ENCODE peak calls at places on chromosomes 12 and 14, in six cellular contexts. R, G, E, Q, I and J are unnamed samples.

GRCh38 chr14:98925362-98926040 is 346.5 kb downstream of the BCL11B start:
- DNase-seq in R (peak; percentile 28), G (no peak), E (no peak), Q (no peak), I (no peak), J (no peak)

GRCh38 chr14:62082779-62083178 is 320.6 kb downstream of the SNAPC1 start:
- DNase-seq in R (no peak), G (no peak), E (no peak), Q (no peak), I (no peak), J (no peak)

GRCh38 chr12:31944299-31944698 is 14.9 kb upstream of the RESF1 start:
- DNase-seq in R (no peak), G (no peak), E (no peak), Q (no peak), I (no peak), J (no peak)

GRCh38 chr14:96065661-96066459 is 26.7 kb downstream of the C14orf132 start:
- DNase-seq in R (no peak), G (no peak), E (no peak), Q (peak; percentile 24), I (no peak), J (peak; percentile 28)

GRCh38 chr12:131896811-131897270 is 2.4 kb downstream of the ULK1 start:
- DNase-seq in R (no peak), G (no peak), E (no peak), Q (no peak), I (no peak), J (no peak)

GRCh38 chr12:132493482-132494178 is 3.7 kb downstream of the FBRSL1 start:
- DNase-seq in R (no peak), G (no peak), E (no peak), Q (no peak), I (no peak), J (no peak)

GRCh38 chr12:33818313-33818712 is 204.0 kb upstream of the ALG10 start:
- DNase-seq in R (no peak), G (no peak), E (no peak), Q (no peak), I (no peak), J (no peak)

GRCh38 chr12:50088577-50089335 is 3.6 kb downstream of the SMARCD1 start:
- DNase-seq in R (no peak), G (no peak), E (no peak), Q (no peak), I (peak; percentile 39), J (no peak)

GRCh38 chr12:4809449-4810218 is 89.4 kb downstream of the GALNT8 start:
- DNase-seq in R (no peak), G (no peak), E (no peak), Q (no peak), I (no peak), J (no peak)

GRCh38 chr14:100341301-100342031 is 18.3 kb downstream of the SLC25A47 start:
- DNase-seq in R (no peak), G (peak; percentile 24), E (no peak), Q (peak; percentile 57), I (peak; percentile 41), J (no peak)

GRCh38 chr14:103001651-103002396 is 55.5 kb downstream of the CDC42BPB start:
- DNase-seq in R (no peak), G (no peak), E (peak; percentile 27), Q (no peak), I (no peak), J (no peak)

GRCh38 chr12:17640615-17641014 is 449.4 kb downstream of the RERGL start:
- DNase-seq in R (no peak), G (no peak), E (no peak), Q (no peak), I (no peak), J (no peak)

DNA sequence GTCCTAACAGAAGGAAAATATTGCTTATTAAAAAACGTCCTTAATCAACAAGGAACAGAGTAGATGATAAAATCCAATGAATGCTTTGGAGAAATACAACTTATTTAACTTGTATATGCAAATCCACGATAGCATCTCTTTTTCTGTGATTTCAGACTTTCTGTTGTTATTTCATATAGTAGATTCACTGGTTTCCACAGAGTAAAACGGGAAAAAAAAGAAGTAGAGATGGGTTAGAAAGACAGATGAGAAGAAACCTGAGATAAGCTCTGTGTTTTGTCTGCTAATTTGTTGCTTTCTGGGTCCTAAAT is 447.7 kb downstream of the RERGL start:
- DNase-seq in R (no peak), G (no peak), E (no peak), Q (no peak), I (no peak), J (no peak)
- TF ChIP-seq CTCF in R (no peak), G (no peak), E (no peak), Q (no peak), I (peak; percentile 10), J (peak; percentile 63)

DNA sequence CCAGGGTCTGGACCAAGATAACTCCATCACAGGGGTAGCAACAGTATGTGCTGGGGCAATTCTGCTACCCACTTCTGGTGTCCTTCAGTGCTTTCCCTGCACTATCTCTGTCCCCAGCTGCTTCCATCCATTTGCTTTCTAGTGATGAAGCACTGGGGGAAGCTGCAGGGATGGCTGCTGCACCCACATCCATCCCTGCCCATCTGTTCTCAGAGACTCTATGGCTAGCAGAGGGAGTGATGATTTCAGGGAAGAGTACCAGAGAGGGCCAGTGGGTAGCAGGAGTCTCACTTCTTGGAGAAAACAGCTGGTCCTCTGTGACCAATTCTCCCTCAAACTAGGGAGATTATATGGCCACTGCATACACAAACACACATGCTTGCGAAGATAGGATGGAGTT is 44.2 kb downstream of the ETV6 start:
- DNase-seq in R (no peak), G (no peak), E (no peak), Q (no peak), I (no peak), J (no peak)
- TF ChIP-seq CTCF in R (no peak), G (no peak), E (no peak), Q (no peak), I (no peak), J (no peak)

GRCh38 chr12:6946033-6946919 is 2.5 kb downstream of the C12orf57 start:
- DNase-seq in R (no peak), G (no peak), E (peak; percentile 66), Q (peak; percentile 96), I (no peak), J (no peak)
- TF ChIP-seq CTCF in R (no peak), G (no peak), E (no peak), Q (no peak), I (no peak), J (no peak)

GRCh38 chr12:109612975-109613502 is 39.4 kb downstream of the MVK start:
- DNase-seq in R (no peak), G (no peak), E (no peak), Q (no peak), I (peak; percentile 3), J (no peak)
- TF ChIP-seq CTCF in R (no peak), G (no peak), E (no peak), Q (no peak), I (peak; percentile 65), J (peak; percentile 58)

DNA sequence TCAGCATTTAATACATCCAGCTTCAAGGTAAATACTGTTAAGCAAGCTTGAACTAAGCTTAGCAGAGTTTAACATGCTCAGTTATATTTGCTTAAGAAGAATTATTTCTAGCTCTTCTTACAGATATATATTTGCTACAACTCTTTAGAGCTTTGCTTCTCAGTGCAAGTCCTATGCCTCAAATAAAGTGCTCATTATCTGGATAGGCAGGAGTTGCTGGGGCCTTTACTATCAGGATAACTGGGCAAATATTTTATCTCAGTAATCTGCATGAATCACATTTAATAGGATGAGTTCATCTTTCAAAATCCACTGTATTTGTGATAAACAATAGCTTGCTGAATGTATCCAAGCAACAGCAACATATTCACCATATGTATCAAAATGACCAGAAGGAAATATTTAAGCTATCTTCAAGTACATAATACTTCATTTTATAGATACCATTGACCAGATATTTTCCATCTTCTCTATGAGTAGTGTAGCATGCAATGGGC is 187.6 kb downstream of the NOVA1 start:
- DNase-seq in R (no peak), G (no peak), E (no peak), Q (no peak), I (no peak), J (no peak)
- TF ChIP-seq CTCF in R (no peak), G (no peak), E (no peak), Q (no peak), I (no peak), J (no peak)

GRCh38 chr14:77707355-77707723 is 484 bp downstream of the ALKBH1 start:
- DNase-seq in R (no peak), G (no peak), E (no peak), Q (no peak), I (peak; percentile 65), J (no peak)
- TF ChIP-seq CTCF in R (no peak), G (no peak), E (no peak), Q (peak; percentile 20), I (peak; percentile 70), J (peak; percentile 77)

GRCh38 chr12:24012528-24012927 is 63.1 kb upstream of the SOX5 start:
- DNase-seq in R (no peak), G (no peak), E (no peak), Q (no peak), I (no peak), J (no peak)
- TF ChIP-seq CTCF in R (no peak), G (no peak), E (no peak), Q (no peak), I (no peak), J (peak; percentile 72)